ENCODE peak calls at places on chromosomes 11 and 22, in four cellular contexts. One of them, this sample, is unnamed.

GRCh38 chr11:91913407-91913806 is 311.2 kb upstream of the FAT3 start:
- DNase-seq in GM12878: no peak
- DNase-seq in HCT116: no peak
- DNase-seq in SK-N-SH: no peak
- DNase-seq in this sample: no peak

GRCh38 chr22:39030705-39031104 is 9.8 kb downstream of the APOBEC3D start:
- DNase-seq in GM12878: no peak
- DNase-seq in SK-N-SH: no peak
- DNase-seq in HCT116: no peak
- DNase-seq in this sample: no peak

GRCh38 chr22:24247564-24248344 is 2.9 kb upstream of the GGT5 start:
- DNase-seq in HCT116: peak
- DNase-seq in SK-N-SH: peak
- DNase-seq in GM12878: no peak
- DNase-seq in this sample: no peak

GRCh38 chr11:44300881-44301855 is 8.8 kb downstream of the ALX4 start:
- DNase-seq in SK-N-SH: no peak
- DNase-seq in GM12878: no peak
- DNase-seq in HCT116: no peak
- DNase-seq in this sample: no peak

GRCh38 chr11:110525883-110526282 is 96.1 kb downstream of the FDX1 start:
- DNase-seq in HCT116: no peak
- DNase-seq in GM12878: peak
- DNase-seq in SK-N-SH: no peak
- DNase-seq in this sample: no peak

GRCh38 chr11:13287681-13288080 is 10.1 kb downstream of the BMAL1 start:
- DNase-seq in SK-N-SH: no peak
- DNase-seq in GM12878: no peak
- DNase-seq in HCT116: no peak
- DNase-seq in this sample: no peak

GRCh38 chr11:11895672-11896071 is 53.9 kb downstream of the USP47 start:
- DNase-seq in HCT116: no peak
- DNase-seq in SK-N-SH: no peak
- DNase-seq in GM12878: no peak
- DNase-seq in this sample: no peak

GRCh38 chr11:73229321-73230275 is 11.5 kb downstream of the P2RY2 start:
- DNase-seq in HCT116: no peak
- DNase-seq in GM12878: no peak
- DNase-seq in SK-N-SH: peak
- DNase-seq in this sample: no peak

GRCh38 chr22:37655252-37655563 is 3.3 kb upstream of the PDXP start:
- DNase-seq in GM12878: no peak
- DNase-seq in HCT116: no peak
- DNase-seq in SK-N-SH: no peak
- DNase-seq in this sample: no peak

GRCh38 chr22:46835288-46835687 is 72.8 kb downstream of the TBC1D22A start:
- DNase-seq in GM12878: no peak
- DNase-seq in SK-N-SH: no peak
- DNase-seq in HCT116: no peak
- DNase-seq in this sample: no peak

GRCh38 chr11:95147364-95147905 is 57.8 kb downstream of the ENDOD1 start:
- DNase-seq in HCT116: peak
- DNase-seq in GM12878: no peak
- DNase-seq in SK-N-SH: peak
- DNase-seq in this sample: peak

GRCh38 chr22:33544707-33545106 is 375.6 kb downstream of the LARGE1 start:
- DNase-seq in HCT116: no peak
- DNase-seq in GM12878: no peak
- DNase-seq in SK-N-SH: no peak
- DNase-seq in this sample: no peak

GRCh38 chr11:113906515-113906914 is 1.9 kb downstream of the HTR3B start:
- DNase-seq in GM12878: no peak
- DNase-seq in SK-N-SH: no peak
- DNase-seq in HCT116: no peak
- DNase-seq in this sample: no peak

GRCh38 chr22:27720860-27721259 is 80.7 kb downstream of the MN1 start:
- DNase-seq in SK-N-SH: peak
- DNase-seq in HCT116: no peak
- DNase-seq in GM12878: no peak
- DNase-seq in this sample: no peak

GRCh38 chr22:40345271-40345670 is 1.0 kb upstream of the ADSL start:
- DNase-seq in GM12878: no peak
- DNase-seq in SK-N-SH: no peak
- DNase-seq in HCT116: no peak
- DNase-seq in this sample: no peak

GRCh38 chr22:38955250-38955775 is 2.1 kb upstream of the APOBEC3A start:
- DNase-seq in SK-N-SH: no peak
- DNase-seq in HCT116: no peak
- DNase-seq in GM12878: no peak
- DNase-seq in this sample: no peak

GRCh38 chr11:69409812-69410645 is 71.4 kb upstream of the LINC01488 start:
- DNase-seq in HCT116: no peak
- DNase-seq in GM12878: no peak
- DNase-seq in SK-N-SH: no peak
- DNase-seq in this sample: no peak
- H3K27ac ChIP-seq in HCT116: no peak
- H3K27ac ChIP-seq in GM12878: no peak
- H3K27ac ChIP-seq in SK-N-SH: no peak
- H3K27ac ChIP-seq in this sample: no peak

GRCh38 chr11:68002943-68003845 is 703 bp downstream of the UNC93B1 start:
- DNase-seq in GM12878: no peak
- DNase-seq in SK-N-SH: peak
- DNase-seq in HCT116: no peak
- DNase-seq in this sample: no peak

GRCh38 chr11:68006606-68007166 is 2.8 kb upstream of the UNC93B1 start:
- DNase-seq in SK-N-SH: no peak
- DNase-seq in HCT116: no peak
- DNase-seq in GM12878: no peak
- DNase-seq in this sample: no peak

GRCh38 chr11:68004551-68005335 is 846 bp upstream of the UNC93B1 start:
- DNase-seq in HCT116: peak
- DNase-seq in SK-N-SH: no peak
- DNase-seq in GM12878: no peak
- DNase-seq in this sample: no peak

GRCh38 chr11:68002575-68002942 is 1.3 kb downstream of the UNC93B1 start:
- DNase-seq in HCT116: no peak
- DNase-seq in SK-N-SH: no peak
- DNase-seq in GM12878: no peak
- DNase-seq in this sample: peak

DNA sequence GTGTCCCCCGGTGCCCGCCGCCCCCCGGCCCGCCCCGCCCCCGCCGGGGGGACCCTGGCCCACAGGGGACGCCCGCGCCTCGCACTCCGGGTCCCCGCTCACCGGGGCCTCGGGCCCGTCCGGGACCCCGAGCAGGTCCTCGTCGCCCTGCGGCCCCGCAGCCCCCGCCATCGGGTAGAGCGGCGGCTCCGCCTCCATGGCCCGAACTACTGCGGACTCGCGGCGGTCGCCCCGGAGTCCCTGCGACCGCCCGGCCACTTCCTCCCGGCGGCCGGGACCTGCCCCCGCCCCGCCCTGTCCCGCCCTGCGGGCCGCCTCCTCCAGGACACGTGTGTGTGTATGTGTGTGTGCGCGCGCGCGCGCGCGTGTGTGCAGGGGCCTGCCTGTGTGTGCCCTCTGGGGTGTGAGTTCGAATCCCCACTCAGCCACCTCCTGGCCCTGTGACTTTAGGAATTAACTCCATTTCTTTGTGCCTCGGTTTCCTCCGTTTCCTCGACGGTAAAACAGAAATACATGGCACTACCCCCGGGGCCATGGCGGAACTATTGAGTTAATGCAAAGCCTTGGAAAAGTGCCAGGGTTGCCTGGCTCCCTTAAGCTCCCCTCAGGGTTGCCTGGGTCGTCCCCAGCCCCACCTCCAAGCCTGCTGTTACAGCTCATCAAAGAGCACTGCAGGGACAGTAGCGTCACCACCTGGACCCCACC is at the start of gene UNC93B1:
- DNase-seq in HCT116: peak
- DNase-seq in GM12878: peak
- DNase-seq in SK-N-SH: peak
- DNase-seq in this sample: peak
- TF ChIP-seq POLR2AphosphoS5 in HCT116: peak
- TF ChIP-seq POLR2AphosphoS5 in GM12878: peak
- TF ChIP-seq POLR2AphosphoS5 in SK-N-SH: peak
- TF ChIP-seq POLR2AphosphoS5 in this sample: no peak

DNA sequence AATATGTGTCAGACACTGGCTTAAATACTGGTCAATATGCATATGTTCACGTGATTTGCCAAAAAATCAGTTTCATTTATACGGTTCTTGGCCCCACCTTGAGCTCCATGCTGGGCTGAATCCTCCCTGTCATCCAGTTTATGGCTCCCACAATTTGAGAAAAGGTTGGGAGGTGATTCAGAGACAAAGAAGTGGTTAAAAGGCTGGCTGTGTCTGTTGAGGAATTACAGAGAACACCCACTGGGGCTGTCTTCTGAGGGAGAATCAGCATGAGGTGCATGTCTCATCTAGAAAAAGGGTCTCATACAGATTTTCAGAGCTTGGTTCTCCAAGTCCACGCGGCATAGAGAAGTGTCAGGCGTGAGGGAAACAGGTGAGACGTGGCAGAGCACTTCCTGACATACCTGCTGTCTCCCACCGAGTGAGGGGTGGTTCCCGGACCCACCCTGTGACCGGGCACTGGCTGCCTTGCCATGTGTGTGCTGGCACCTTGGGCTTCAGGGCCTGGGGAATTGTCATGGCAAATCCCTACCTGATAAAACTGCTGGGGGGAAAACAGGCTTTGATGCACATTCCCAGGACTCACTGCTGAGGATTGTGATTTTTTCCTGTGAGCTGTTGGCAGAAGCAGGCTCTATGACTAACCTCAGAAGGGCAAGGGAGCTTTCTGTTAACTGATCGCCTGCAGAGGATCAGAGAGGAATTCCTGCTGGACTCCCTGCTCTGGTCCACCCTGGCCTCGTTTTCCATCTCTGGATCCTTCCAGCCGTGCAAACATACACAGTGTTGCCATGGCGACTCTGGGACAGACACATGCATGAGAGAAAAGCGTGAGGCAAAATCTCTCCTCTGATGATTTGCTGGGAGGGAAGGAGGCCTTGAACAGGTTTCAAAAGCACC is 223.6 kb downstream of the ADAMTS15 start:
- DNase-seq in GM12878: no peak
- DNase-seq in SK-N-SH: peak
- DNase-seq in HCT116: no peak
- DNase-seq in this sample: no peak
- H3K9ac ChIP-seq in GM12878: no peak
- H3K9ac ChIP-seq in SK-N-SH: peak
- H3K9ac ChIP-seq in HCT116: no peak
- H3K9ac ChIP-seq in this sample: no peak

DNA sequence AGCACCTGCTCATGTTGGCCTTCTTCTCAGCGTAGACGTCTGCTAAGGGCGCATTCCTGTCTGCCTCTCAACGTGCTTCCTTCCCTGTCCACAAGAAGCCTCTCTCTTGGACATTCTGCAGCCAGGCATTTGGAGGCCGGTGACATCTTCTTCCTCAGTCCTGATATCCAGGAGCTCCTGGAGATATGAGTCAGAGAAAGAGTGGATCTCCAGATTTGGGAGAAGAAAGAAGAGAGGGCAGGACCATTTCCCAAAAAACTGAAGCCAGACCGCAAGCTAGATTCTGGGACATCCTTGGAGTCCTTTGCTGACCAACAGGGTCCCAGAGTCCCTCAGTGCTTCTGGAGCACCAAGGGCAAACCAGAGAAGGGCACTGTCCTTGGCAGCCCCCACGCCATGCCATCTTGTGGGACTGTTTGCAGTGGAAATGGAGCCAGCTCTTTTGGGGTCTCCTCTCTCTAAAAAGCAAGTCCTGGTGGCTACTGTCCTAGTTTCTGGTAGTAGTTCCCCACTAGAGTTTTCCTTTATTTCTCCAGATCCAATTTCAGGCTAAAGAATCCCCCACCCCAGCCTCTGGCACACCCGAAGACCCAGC is 36.1 kb upstream of the SYT13 start:
- DNase-seq in GM12878: no peak
- DNase-seq in HCT116: no peak
- DNase-seq in SK-N-SH: no peak
- DNase-seq in this sample: no peak
- H3K27ac ChIP-seq in GM12878: no peak
- H3K27ac ChIP-seq in HCT116: no peak
- H3K27ac ChIP-seq in SK-N-SH: no peak
- H3K27ac ChIP-seq in this sample: no peak

GRCh38 chr11:65988791-65989592 is 13.0 kb downstream of the EIF1AD start:
- DNase-seq in SK-N-SH: peak
- DNase-seq in GM12878: peak
- DNase-seq in HCT116: peak
- DNase-seq in this sample: peak
- TF ChIP-seq POLR2AphosphoS5 in SK-N-SH: no peak
- TF ChIP-seq POLR2AphosphoS5 in GM12878: no peak
- TF ChIP-seq POLR2AphosphoS5 in HCT116: peak
- TF ChIP-seq POLR2AphosphoS5 in this sample: no peak

GRCh38 chr22:44071760-44072159 is 47.7 kb downstream of the PARVB start:
- DNase-seq in HCT116: no peak
- DNase-seq in SK-N-SH: no peak
- DNase-seq in GM12878: no peak
- DNase-seq in this sample: no peak

GRCh38 chr22:44070029-44070428 is 45.9 kb downstream of the PARVB start:
- DNase-seq in SK-N-SH: no peak
- DNase-seq in HCT116: no peak
- DNase-seq in GM12878: no peak
- DNase-seq in this sample: no peak

GRCh38 chr22:44067033-44067432 is 42.9 kb downstream of the PARVB start:
- DNase-seq in SK-N-SH: no peak
- DNase-seq in HCT116: no peak
- DNase-seq in GM12878: no peak
- DNase-seq in this sample: no peak

GRCh38 chr22:44068422-44069191 is 44.5 kb downstream of the PARVB start:
- DNase-seq in GM12878: peak
- DNase-seq in HCT116: no peak
- DNase-seq in SK-N-SH: no peak
- DNase-seq in this sample: no peak

DNA sequence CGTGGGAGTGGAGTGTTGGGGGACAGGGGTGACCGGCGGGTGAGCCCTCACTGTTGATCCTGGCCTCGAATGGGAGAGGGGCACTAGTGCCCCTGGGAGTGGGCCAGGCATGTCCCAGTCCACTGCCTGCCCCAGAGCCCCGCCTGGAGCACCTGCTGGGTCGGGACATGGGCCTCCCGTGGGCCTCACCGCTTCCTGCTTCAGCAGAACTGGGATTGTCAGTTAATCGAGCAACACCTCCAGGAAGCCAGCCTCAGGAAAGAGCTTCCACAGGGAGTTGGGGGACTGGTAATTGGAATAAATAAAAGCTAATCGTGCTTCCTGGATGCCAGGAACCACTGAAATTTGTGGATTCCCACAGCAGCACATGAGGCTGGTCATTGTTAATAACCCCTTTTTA is 43.8 kb downstream of the PARVB start:
- DNase-seq in GM12878: no peak
- DNase-seq in SK-N-SH: no peak
- DNase-seq in HCT116: no peak
- DNase-seq in this sample: no peak
- H3K9ac ChIP-seq in GM12878: peak
- H3K9ac ChIP-seq in SK-N-SH: no peak
- H3K9ac ChIP-seq in HCT116: no peak
- H3K9ac ChIP-seq in this sample: no peak